ENCODE peak calls at places on chromosomes 12 and 14, in eight cellular contexts. U, T, K, Q, N, B, D and M are unnamed samples.

GRCh38 chr14:27228053-27228452 is 630.2 kb upstream of the NOVA1 start:
- DNase-seq in Q (no peak), K (no peak), D (no peak), U (no peak), N (no peak), T (no peak), B (no peak), M (no peak)

GRCh38 chr14:89256273-89256672 is 160.8 kb downstream of the FOXN3 start:
- DNase-seq in T (no peak), B (no peak), U (no peak), N (no peak), K (no peak), Q (no peak), D (no peak), M (no peak)

GRCh38 chr12:123036471-123037285 is 56.2 kb downstream of the ARL6IP4 start:
- DNase-seq in K (no peak), Q (no peak), T (no peak), N (no peak), U (no peak), D (no peak), B (no peak), M (peak; percentile 41)

GRCh38 chr14:90698379-90698869 is 117.8 kb downstream of the TTC7B start:
- DNase-seq in B (no peak), K (no peak), Q (no peak), N (peak; percentile 74), U (no peak), D (peak; percentile 77), T (no peak), M (no peak)

GRCh38 chr14:68970096-68970612 is 8.9 kb downstream of the ACTN1 start:
- DNase-seq in U (no peak), N (no peak), T (no peak), B (no peak), D (no peak), Q (no peak), K (no peak), M (peak; percentile 49)

GRCh38 chr12:52369809-52370208 is 2.5 kb upstream of the KRT85 start:
- DNase-seq in D (no peak), Q (no peak), N (no peak), K (no peak), B (no peak), U (no peak), T (no peak), M (no peak)

GRCh38 chr12:2895511-2895910 is 4.8 kb downstream of the TULP3 start:
- DNase-seq in U (no peak), T (no peak), N (no peak), Q (no peak), D (no peak), B (no peak), K (no peak), M (no peak)

GRCh38 chr12:51774936-51775335 is 73.6 kb downstream of the FIGNL2 start:
- DNase-seq in K (no peak), U (no peak), N (no peak), T (no peak), B (no peak), D (no peak), Q (no peak), M (no peak)

GRCh38 chr12:57479376-57480115 is at the start of gene ARHGAP9:
- DNase-seq in N (no peak), U (no peak), B (no peak), K (no peak), T (peak; percentile 48), D (no peak), Q (no peak), M (no peak)

GRCh38 chr12:69896653-69897381 is 71.8 kb downstream of the MYRFL start:
- DNase-seq in U (no peak), T (no peak), Q (no peak), N (no peak), K (no peak), D (no peak), B (no peak), M (no peak)

GRCh38 chr14:64193821-64194220 is 100.3 kb downstream of the ESR2 start:
- DNase-seq in B (no peak), N (no peak), K (no peak), U (no peak), Q (no peak), D (no peak), T (no peak), M (no peak)

GRCh38 chr12:54191126-54191525 is 2.3 kb upstream of the SMUG1 start:
- DNase-seq in D (no peak), T (no peak), U (no peak), B (no peak), N (no peak), K (peak; percentile 32), Q (no peak), M (no peak)

GRCh38 chr12:96136129-96136528 is 58.0 kb upstream of the ELK3 start:
- DNase-seq in Q (peak; percentile 11), U (no peak), B (no peak), D (no peak), N (peak; percentile 69), T (no peak), K (peak; percentile 36), M (no peak)

GRCh38 chr12:29430699-29431044 is 49.7 kb upstream of the ERGIC2 start:
- DNase-seq in Q (no peak), K (no peak), T (no peak), B (no peak), N (no peak), D (no peak), U (no peak), M (no peak)

GRCh38 chr12:34236073-34236472 is 213.8 kb downstream of the ALG10 start:
- DNase-seq in K (no peak), B (no peak), N (no peak), U (no peak), D (no peak), Q (no peak), T (no peak), M (no peak)

GRCh38 chr14:77076118-77076631 is 21.9 kb upstream of the CIPC start:
- DNase-seq in U (no peak), D (peak; percentile 79), Q (peak; percentile 51), T (no peak), K (no peak), B (no peak), N (peak; percentile 98), M (no peak)

GRCh38 chr14:101253948-101254347 is 307.3 kb upstream of the DIO3 start:
- DNase-seq in T (no peak), N (no peak), D (no peak), U (no peak), K (no peak), B (no peak), Q (no peak), M (no peak)

GRCh38 chr12:80556566-80556965 is 112.5 kb downstream of the PTPRQ start:
- DNase-seq in N (no peak), K (no peak), B (no peak), D (no peak), U (no peak), T (no peak), Q (no peak), M (no peak)

GRCh38 chr12:52057958-52058576 is 6.8 kb downstream of the NR4A1 start:
- DNase-seq in K (no peak), U (no peak), D (no peak), B (no peak), Q (no peak), T (no peak), N (no peak), M (no peak)

GRCh38 chr14:95044463-95045254 is 112.7 kb downstream of the DICER1 start:
- DNase-seq in Q (no peak), D (no peak), K (no peak), N (no peak), T (no peak), B (no peak), U (no peak), M (no peak)
- TF ChIP-seq CTCF in Q (no peak), D (no peak), K (no peak), N (no peak), T (no peak), B (no peak), U (no peak), M (no peak)

DNA sequence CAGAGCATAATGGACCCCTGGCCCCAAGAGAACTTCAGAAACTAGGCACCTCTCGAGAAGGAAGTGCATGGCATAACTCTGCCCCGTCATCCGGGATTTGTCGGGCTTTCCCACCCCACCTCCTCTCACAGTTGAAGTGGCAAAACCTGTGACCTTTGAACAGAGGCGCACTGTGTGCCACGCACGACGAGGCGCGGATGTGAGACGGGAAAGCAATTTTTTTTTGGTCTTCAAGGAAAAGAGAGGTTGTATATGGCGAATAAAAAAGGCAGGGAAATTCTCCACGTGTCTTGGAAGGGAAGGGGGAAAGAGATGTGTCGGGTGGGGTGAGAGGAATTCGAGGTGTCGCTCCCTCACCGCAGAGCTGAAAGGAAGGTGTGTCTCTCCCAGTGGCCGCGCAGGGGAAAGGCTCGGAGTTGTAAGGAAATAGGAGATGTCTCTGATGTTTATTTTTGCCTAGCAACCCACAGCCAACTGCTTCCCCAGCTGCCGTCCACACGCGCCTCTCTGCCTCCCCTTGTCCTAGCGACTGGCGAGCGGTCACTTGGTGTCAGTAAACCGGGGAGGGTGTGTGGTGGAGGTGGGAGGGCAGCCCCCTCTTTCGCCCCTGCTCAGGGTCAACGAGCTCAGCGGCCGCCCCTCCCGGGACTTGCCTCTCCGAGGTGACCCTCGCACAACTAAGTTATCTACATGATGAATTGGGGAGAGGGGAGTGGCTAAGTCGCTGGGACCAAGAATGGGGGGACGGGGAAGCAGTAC is 819 bp upstream of the DYRK2 start:
- DNase-seq in N (peak; percentile 88), D (peak; percentile 89), T (no peak), B (peak; percentile 57), U (peak; percentile 91), K (peak; percentile 80), Q (peak; percentile 76), M (peak; percentile 94)
- TF ChIP-seq CTCF in N (peak; percentile 45), D (no peak), T (no peak), B (peak; percentile 46), U (no peak), K (peak; percentile 32), Q (no peak), M (peak; percentile 66)

GRCh38 chr14:105532735-105533141 is 6.4 kb downstream of the TMEM121 start:
- DNase-seq in N (peak; percentile 38), U (peak; percentile 61), B (no peak), Q (peak; percentile 46), K (no peak), T (peak; percentile 48), D (no peak), M (peak; percentile 86)
- TF ChIP-seq CTCF in N (peak; percentile 52), U (no peak), B (peak; percentile 43), Q (peak; percentile 11), K (peak; percentile 12), T (no peak), D (peak; percentile 10), M (peak; percentile 64)

GRCh38 chr12:120368789-120369475 is at the start of gene MSI1:
- DNase-seq in D (no peak), B (no peak), Q (peak; percentile 67), T (peak; percentile 30), K (no peak), U (no peak), N (no peak), M (no peak)

GRCh38 chr12:120366884-120367251 is 2.1 kb downstream of the MSI1 start:
- DNase-seq in U (no peak), K (no peak), Q (no peak), B (no peak), N (no peak), D (no peak), T (no peak), M (no peak)

GRCh38 chr12:120367924-120368788 is 808 bp downstream of the MSI1 start:
- DNase-seq in U (peak; percentile 62), Q (peak; percentile 52), D (no peak), T (no peak), B (no peak), N (no peak), K (peak; percentile 24), M (no peak)

GRCh38 chr12:120366341-120366705 is 2.6 kb downstream of the MSI1 start:
- DNase-seq in Q (no peak), K (no peak), B (no peak), T (no peak), U (no peak), D (no peak), N (no peak), M (no peak)

GRCh38 chr12:120367252-120367923 is 1.6 kb downstream of the MSI1 start:
- DNase-seq in K (no peak), N (no peak), T (no peak), B (no peak), Q (peak; percentile 56), U (no peak), D (no peak), M (no peak)
- TF ChIP-seq CTCF in K (peak; percentile 11), N (peak; percentile 35), T (no peak), B (peak; percentile 33), Q (peak; percentile 49), U (no peak), D (no peak), M (peak; percentile 74)